ENCODE peak calls at places on chromosomes 11 and 22, in five cellular contexts. I is A549, G is GM12878, B is HepG2, C is K562. Q is an unnamed sample.

GRCh38 chr11:73384871-73385692 is 8.9 kb downstream of the RELT start:
- DNase-seq in I (no peak), G (peak), B (no peak), C (peak), Q (no peak)

GRCh38 chr22:24578355-24579241 is 14.3 kb downstream of the LRRC75B start:
- DNase-seq in G (no peak), B (peak), C (no peak), I (no peak), Q (no peak)

GRCh38 chr11:95790933-95791247 is 592 bp downstream of the CEP57 start:
- DNase-seq in C (peak), B (peak), I (peak), G (peak), Q (peak)

GRCh38 chr11:61467609-61468401 is 37.9 kb downstream of the SDHAF2 start:
- DNase-seq in G (no peak), B (no peak), I (no peak), C (no peak), Q (no peak)

GRCh38 chr11:119338946-119339580 is 1.6 kb downstream of the C1QTNF5 start:
- DNase-seq in G (no peak), C (no peak), B (no peak), I (no peak), Q (peak)

GRCh38 chr11:12186683-12187082 is 76.3 kb downstream of the MICAL2 start:
- DNase-seq in I (no peak), G (no peak), C (no peak), B (no peak), Q (no peak)

GRCh38 chr11:3920148-3920852 is 64.8 kb downstream of the STIM1 start:
- DNase-seq in I (no peak), C (peak), G (peak), B (no peak), Q (no peak)

GRCh38 chr22:23685205-23685784 is 5.5 kb upstream of the RGL4 start:
- DNase-seq in B (no peak), G (no peak), I (no peak), C (peak), Q (no peak)

GRCh38 chr11:78254263-78254662 is 65.5 kb downstream of the USP35 start:
- DNase-seq in C (no peak), I (no peak), G (no peak), B (no peak), Q (no peak)

GRCh38 chr11:117583063-117583801 is 213.8 kb downstream of the DSCAML1 start:
- DNase-seq in I (no peak), G (no peak), C (no peak), B (no peak), Q (peak)

GRCh38 chr11:80473562-80473961 is 1032.7 kb upstream of the TENM4 start:
- DNase-seq in B (no peak), G (peak), C (no peak), I (no peak), Q (peak)

GRCh38 chr11:134406264-134407185 is 5.5 kb downstream of the B3GAT1 start:
- DNase-seq in B (no peak), I (no peak), C (no peak), G (no peak), Q (no peak)

GRCh38 chr11:65593518-65594414 is 1.8 kb downstream of the KCNK7 start:
- DNase-seq in G (no peak), I (no peak), C (peak), B (no peak), Q (peak)

GRCh38 chr11:37963440-37963839 is 1365.4 kb upstream of the RAG2 start:
- DNase-seq in B (no peak), G (no peak), I (no peak), C (no peak), Q (peak)

GRCh38 chr11:107928767-107929507 is 689 bp downstream of the RAB39A start:
- DNase-seq in I (no peak), G (no peak), C (no peak), B (no peak), Q (peak)

GRCh38 chr22:44245867-44246266 is 65.1 kb downstream of the PARVG start:
- DNase-seq in C (no peak), G (no peak), B (no peak), I (no peak), Q (no peak)

GRCh38 chr11:5689551-5689983 is at the start of gene TRIM22:
- DNase-seq in G (peak), I (no peak), C (no peak), B (no peak), Q (peak)

GRCh38 chr22:29183971-29184595 is 21.6 kb upstream of the EMID1 start:
- DNase-seq in B (no peak), C (no peak), G (no peak), I (no peak), Q (no peak)
- TF ChIP-seq CTCF in B (no peak), C (no peak), G (no peak), I (no peak), Q (no peak)

DNA sequence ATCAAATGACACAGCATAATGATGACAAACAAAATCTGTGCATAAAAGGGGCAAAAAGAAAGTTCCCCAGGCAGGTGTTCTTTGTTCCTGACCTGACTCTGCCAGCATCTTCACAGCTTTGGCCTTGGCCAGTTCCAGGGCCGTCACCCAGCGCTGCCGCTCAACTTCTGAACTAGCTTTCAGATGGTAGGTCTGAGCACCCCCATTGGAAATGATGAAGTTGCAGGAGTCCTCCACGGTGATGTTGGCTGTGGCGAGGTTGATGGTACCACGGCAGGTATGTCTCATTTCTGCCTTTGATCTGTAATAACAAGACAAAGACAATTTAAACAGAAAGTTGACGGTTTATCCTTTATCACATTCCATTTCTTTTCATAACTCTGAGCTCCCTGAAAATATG is 5.3 kb downstream of the OSBP start:
- DNase-seq in B (no peak), C (no peak), G (no peak), I (no peak), Q (no peak)
- TF ChIP-seq JUNB in B (no peak), C (no peak), G (no peak), I (no peak), Q (no peak)

GRCh38 chr11:34168642-34169051 is 63.2 kb downstream of the NAT10 start:
- DNase-seq in C (no peak), G (no peak), B (no peak), I (no peak), Q (no peak)
- TF ChIP-seq CTCF in C (no peak), G (no peak), B (no peak), I (no peak), Q (no peak)

GRCh38 chr11:33268945-33269567 is 11.9 kb downstream of the HIPK3 start:
- DNase-seq in B (no peak), G (no peak), I (no peak), C (no peak), Q (no peak)
- TF ChIP-seq JUNB in B (no peak), G (no peak), I (no peak), C (no peak), Q (no peak)

GRCh38 chr22:36453855-36454378 is 27.5 kb downstream of the TXN2 start:
- DNase-seq in B (no peak), G (no peak), I (no peak), C (no peak), Q (no peak)

GRCh38 chr22:36453266-36453607 is 28.2 kb downstream of the TXN2 start:
- DNase-seq in G (no peak), B (no peak), I (no peak), C (no peak), Q (no peak)

GRCh38 chr22:36456459-36456835 is 25.0 kb downstream of the TXN2 start:
- DNase-seq in C (no peak), G (no peak), I (no peak), B (no peak), Q (no peak)

GRCh38 chr22:36455571-36456458 is 25.6 kb downstream of the TXN2 start:
- DNase-seq in G (no peak), C (no peak), I (no peak), B (no peak), Q (no peak)

GRCh38 chr22:36454916-36455570 is 26.4 kb downstream of the TXN2 start:
- DNase-seq in C (peak), B (no peak), I (peak), G (peak), Q (peak)
- TF ChIP-seq CTCF in C (peak), B (no peak), I (peak), G (peak), Q (peak)

DNA sequence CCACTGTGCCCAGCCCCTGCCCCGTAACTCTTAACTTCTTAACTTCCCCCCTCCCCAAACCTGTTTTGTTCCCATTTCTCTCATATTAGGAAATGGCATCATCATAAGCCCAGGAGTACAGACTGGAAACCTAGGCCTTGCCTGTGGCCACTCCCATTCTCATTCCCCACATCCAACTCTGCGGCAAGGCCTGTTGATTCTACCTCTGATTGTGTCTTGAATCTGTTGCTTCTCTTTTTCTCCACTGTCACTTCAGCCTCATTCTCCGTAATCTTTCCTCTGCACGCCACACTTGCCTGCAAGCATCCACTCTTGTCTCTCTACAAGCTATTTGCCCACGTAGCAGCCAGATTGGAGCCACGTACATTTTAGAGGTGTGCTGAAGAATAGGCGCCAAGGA is 25.2 kb downstream of the SGSM3 start:
- DNase-seq in I (no peak), B (no peak), G (no peak), C (no peak), Q (no peak)
- TF ChIP-seq JUNB in I (no peak), B (no peak), G (no peak), C (no peak), Q (no peak)

DNA sequence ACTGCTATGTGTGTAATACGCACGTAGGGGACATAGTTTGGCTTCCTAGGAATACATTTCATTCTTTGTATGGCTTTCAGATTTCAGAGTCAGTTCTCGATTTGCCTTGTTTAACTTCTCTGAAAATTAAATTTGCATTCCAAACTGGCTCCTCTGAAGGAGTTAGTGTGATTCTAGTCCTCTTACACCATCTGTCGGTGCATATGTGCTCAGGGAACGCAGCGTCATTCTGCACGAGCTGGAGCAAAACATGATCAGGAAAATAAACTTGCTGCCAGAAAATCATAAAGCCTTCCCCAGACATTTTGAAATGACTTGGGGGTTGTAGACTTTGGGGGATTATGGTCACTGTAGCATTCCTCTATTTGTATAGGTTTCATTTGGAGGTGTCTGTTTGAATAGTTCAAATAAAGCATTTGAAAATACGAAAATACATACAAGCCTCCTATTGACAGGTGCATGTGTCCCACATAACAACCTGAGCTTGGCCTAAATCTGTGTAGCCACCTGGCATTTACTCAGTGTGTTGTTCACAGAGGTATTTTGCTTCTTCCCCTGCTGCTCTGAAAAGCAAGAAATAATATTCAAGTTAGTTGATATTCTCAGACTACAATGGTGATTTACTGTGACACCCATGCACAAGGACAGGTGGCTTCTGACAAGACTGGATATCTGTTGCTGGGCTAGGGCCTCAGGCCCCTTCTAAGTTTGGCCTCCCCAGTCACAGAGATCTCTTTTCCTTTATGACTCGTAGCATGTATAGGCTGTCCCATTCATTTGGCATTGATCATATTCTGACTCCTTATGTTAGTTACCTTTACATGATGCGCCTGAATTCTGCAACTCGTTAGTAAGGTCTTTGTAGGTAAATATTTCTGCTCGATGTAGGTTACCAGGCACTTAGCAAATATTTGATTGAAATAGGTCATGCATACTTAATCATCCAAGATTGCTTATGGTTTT is 81.6 kb upstream of the SORL1-AS1 start:
- DNase-seq in C (no peak), G (no peak), I (no peak), B (no peak), Q (peak)
- TF ChIP-seq CTCF in C (no peak), G (no peak), I (no peak), B (no peak), Q (peak)

GRCh38 chr11:44848963-44849350 is 101.7 kb downstream of the TP53I11 start:
- DNase-seq in G (no peak), I (no peak), B (no peak), C (no peak), Q (no peak)

GRCh38 chr11:44851496-44851895 is 99.2 kb downstream of the TP53I11 start:
- DNase-seq in C (no peak), B (no peak), I (no peak), G (no peak), Q (no peak)

GRCh38 chr11:44848203-44848962 is 102.3 kb downstream of the TP53I11 start:
- DNase-seq in B (no peak), I (no peak), G (no peak), C (no peak), Q (peak)

GRCh38 chr11:44849922-44850321 is 100.8 kb downstream of the TP53I11 start:
- DNase-seq in C (no peak), B (no peak), G (no peak), I (no peak), Q (no peak)

DNA sequence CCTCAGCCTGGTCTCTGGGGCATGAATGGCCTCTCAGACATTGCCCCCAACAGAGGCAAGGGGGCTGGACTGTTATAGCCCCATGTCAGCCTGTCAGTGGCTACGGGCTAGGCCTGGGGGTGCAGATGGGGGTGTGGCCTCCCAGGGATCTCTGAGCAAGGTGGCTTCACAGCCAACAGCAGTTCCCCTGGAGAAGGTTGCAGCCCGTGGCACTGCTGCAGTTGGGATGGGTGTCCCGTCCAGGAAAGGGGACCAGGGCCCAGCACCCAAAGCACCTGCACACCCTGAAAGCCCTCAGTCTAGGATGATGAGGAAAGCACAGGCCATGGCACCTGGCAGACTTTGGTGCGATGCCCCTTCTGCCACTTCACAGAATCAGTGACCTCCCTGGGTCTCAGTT is 101.3 kb downstream of the TP53I11 start:
- DNase-seq in G (no peak), I (no peak), B (no peak), C (no peak), Q (no peak)
- TF ChIP-seq JUNB in G (no peak), I (no peak), B (no peak), C (no peak), Q (no peak)

DNA sequence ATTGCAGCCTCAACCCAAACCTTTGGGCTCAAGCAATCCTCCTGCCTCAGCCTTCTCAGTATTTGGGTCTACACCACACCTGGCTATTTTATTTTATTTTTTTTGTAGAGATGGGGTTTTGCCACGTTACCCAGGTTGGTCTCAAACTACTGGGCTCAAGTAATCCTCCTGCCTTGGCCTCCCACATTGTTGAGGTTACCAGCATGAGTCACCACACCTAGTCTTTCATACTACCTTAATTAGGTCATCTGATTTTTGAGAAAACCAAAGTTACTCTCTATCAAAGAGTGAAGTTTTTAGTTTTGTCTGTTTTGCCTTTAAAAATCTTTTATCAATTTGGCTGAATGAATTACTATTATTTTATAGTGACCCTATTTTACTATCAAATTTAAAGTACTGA is 335.6 kb upstream of the LRRC4C start:
- DNase-seq in C (no peak), B (no peak), I (no peak), G (no peak), Q (no peak)
- TF ChIP-seq CTCF in C (no peak), B (no peak), I (no peak), G (no peak), Q (no peak)